ENCODE peak calls at places on chromosomes 7 and 10, in eight cellular contexts. One of them, this sample, is unnamed.
A peak's percentile ranks its signal among the peaks of the same experiment; 100 is the strongest.

GRCh38 chr7:84123903-84124573 is 70.6 kb downstream of the SEMA3A start:
- DNase-seq in H9: no peak
- DNase-seq in neural progenitor cell: peak; percentile 28
- DNase-seq in GM23248: peak; percentile 46
- DNase-seq in mammary epithelial cell: peak; percentile 54
- DNase-seq in PC-3: peak; percentile 21
- DNase-seq in IMR-90: peak; percentile 79
- DNase-seq in GM23338: peak; percentile 46
- DNase-seq in this sample: no peak

GRCh38 chr7:103613655-103614642 is 167.9 kb upstream of the SLC26A5 start:
- DNase-seq in H9: no peak
- DNase-seq in neural progenitor cell: peak; percentile 42
- DNase-seq in GM23248: peak; percentile 52
- DNase-seq in mammary epithelial cell: no peak
- DNase-seq in PC-3: peak; percentile 37
- DNase-seq in IMR-90: no peak
- DNase-seq in GM23338: peak; percentile 54
- DNase-seq in this sample: no peak

GRCh38 chr10:16183989-16184643 is 252.7 kb upstream of the PTER start:
- DNase-seq in H9: no peak
- DNase-seq in neural progenitor cell: no peak
- DNase-seq in GM23248: peak; percentile 74
- DNase-seq in mammary epithelial cell: peak; percentile 66
- DNase-seq in PC-3: no peak
- DNase-seq in IMR-90: no peak
- DNase-seq in GM23338: no peak
- DNase-seq in this sample: no peak

GRCh38 chr10:119536508-119536837 is 6.0 kb downstream of the RGS10 start:
- DNase-seq in H9: no peak
- DNase-seq in neural progenitor cell: no peak
- DNase-seq in GM23248: no peak
- DNase-seq in mammary epithelial cell: no peak
- DNase-seq in PC-3: no peak
- DNase-seq in IMR-90: no peak
- DNase-seq in GM23338: no peak
- DNase-seq in this sample: no peak

GRCh38 chr10:58518775-58519174 is 6.1 kb downstream of the BICC1 start:
- DNase-seq in H9: no peak
- DNase-seq in neural progenitor cell: no peak
- DNase-seq in GM23248: peak; percentile 48
- DNase-seq in mammary epithelial cell: peak; percentile 8
- DNase-seq in PC-3: peak; percentile 57
- DNase-seq in IMR-90: peak; percentile 31
- DNase-seq in GM23338: no peak
- DNase-seq in this sample: no peak

GRCh38 chr10:111116762-111117445 is 40.1 kb downstream of the ADRA2A start:
- DNase-seq in H9: peak; percentile 18
- DNase-seq in neural progenitor cell: no peak
- DNase-seq in GM23248: no peak
- DNase-seq in mammary epithelial cell: no peak
- DNase-seq in PC-3: no peak
- DNase-seq in IMR-90: no peak
- DNase-seq in GM23338: no peak
- DNase-seq in this sample: no peak

GRCh38 chr7:148670374-148670773 is 28.3 kb upstream of the CUL1 start:
- DNase-seq in H9: no peak
- DNase-seq in neural progenitor cell: no peak
- DNase-seq in GM23248: peak; percentile 19
- DNase-seq in mammary epithelial cell: no peak
- DNase-seq in PC-3: no peak
- DNase-seq in IMR-90: peak; percentile 19
- DNase-seq in GM23338: no peak
- DNase-seq in this sample: no peak

GRCh38 chr7:135970682-135971365 is 6.3 kb downstream of the MTPN start:
- DNase-seq in H9: no peak
- DNase-seq in neural progenitor cell: no peak
- DNase-seq in GM23248: no peak
- DNase-seq in mammary epithelial cell: no peak
- DNase-seq in PC-3: no peak
- DNase-seq in IMR-90: no peak
- DNase-seq in GM23338: no peak
- DNase-seq in this sample: no peak

GRCh38 chr7:83520706-83521105 is 128.2 kb downstream of the SEMA3E start:
- DNase-seq in H9: no peak
- DNase-seq in neural progenitor cell: no peak
- DNase-seq in GM23248: no peak
- DNase-seq in mammary epithelial cell: no peak
- DNase-seq in PC-3: no peak
- DNase-seq in IMR-90: no peak
- DNase-seq in GM23338: no peak
- DNase-seq in this sample: peak; percentile 29

GRCh38 chr10:103835121-103836045 is 20.0 kb downstream of the SH3PXD2A start:
- DNase-seq in H9: no peak
- DNase-seq in neural progenitor cell: no peak
- DNase-seq in GM23248: peak; percentile 74
- DNase-seq in mammary epithelial cell: no peak
- DNase-seq in PC-3: no peak
- DNase-seq in IMR-90: peak; percentile 87
- DNase-seq in GM23338: no peak
- DNase-seq in this sample: no peak

GRCh38 chr7:129298268-129298893 is 73.6 kb downstream of the AHCYL2 start:
- DNase-seq in H9: no peak
- DNase-seq in neural progenitor cell: peak; percentile 61
- DNase-seq in GM23248: peak; percentile 64
- DNase-seq in mammary epithelial cell: peak; percentile 25
- DNase-seq in PC-3: peak; percentile 64
- DNase-seq in IMR-90: peak; percentile 51
- DNase-seq in GM23338: peak; percentile 84
- DNase-seq in this sample: no peak

GRCh38 chr7:55515569-55516279 is 56.6 kb downstream of the VOPP1 start:
- DNase-seq in H9: no peak
- DNase-seq in neural progenitor cell: no peak
- DNase-seq in GM23248: no peak
- DNase-seq in mammary epithelial cell: no peak
- DNase-seq in PC-3: no peak
- DNase-seq in IMR-90: no peak
- DNase-seq in GM23338: no peak
- DNase-seq in this sample: no peak

GRCh38 chr7:10315881-10316280 is 657.8 kb upstream of the PHF14 start:
- DNase-seq in H9: no peak
- DNase-seq in neural progenitor cell: no peak
- DNase-seq in GM23248: no peak
- DNase-seq in mammary epithelial cell: no peak
- DNase-seq in PC-3: peak; percentile 6
- DNase-seq in IMR-90: no peak
- DNase-seq in GM23338: no peak
- DNase-seq in this sample: no peak

GRCh38 chr10:79559726-79560125 is 481 bp downstream of the SFTPA2 start:
- DNase-seq in H9: no peak
- DNase-seq in neural progenitor cell: no peak
- DNase-seq in GM23248: peak; percentile 70
- DNase-seq in mammary epithelial cell: peak; percentile 25
- DNase-seq in PC-3: no peak
- DNase-seq in IMR-90: peak; percentile 43
- DNase-seq in GM23338: no peak
- DNase-seq in this sample: no peak

GRCh38 chr7:151367304-151367703 is 25.7 kb downstream of the NUB1 start:
- DNase-seq in H9: no peak
- DNase-seq in neural progenitor cell: no peak
- DNase-seq in GM23248: peak; percentile 59
- DNase-seq in mammary epithelial cell: no peak
- DNase-seq in PC-3: peak; percentile 10
- DNase-seq in IMR-90: peak; percentile 78
- DNase-seq in GM23338: no peak
- DNase-seq in this sample: no peak

GRCh38 chr10:102710604-102711003 is 3.6 kb downstream of the ARL3 start:
- DNase-seq in H9: no peak
- DNase-seq in neural progenitor cell: no peak
- DNase-seq in GM23248: peak; percentile 79
- DNase-seq in mammary epithelial cell: peak; percentile 25
- DNase-seq in PC-3: peak; percentile 48
- DNase-seq in IMR-90: peak; percentile 89
- DNase-seq in GM23338: no peak
- DNase-seq in this sample: no peak

GRCh38 chr7:96122746-96123145 is 199.2 kb downstream of the SLC25A13 start:
- DNase-seq in H9: no peak
- DNase-seq in neural progenitor cell: no peak
- DNase-seq in GM23248: no peak
- DNase-seq in mammary epithelial cell: no peak
- DNase-seq in PC-3: no peak
- DNase-seq in IMR-90: no peak
- DNase-seq in GM23338: no peak
- DNase-seq in this sample: no peak

GRCh38 chr7:33215992-33216391 is 86.6 kb downstream of the BBS9 start:
- DNase-seq in H9: no peak
- DNase-seq in neural progenitor cell: no peak
- DNase-seq in GM23248: no peak
- DNase-seq in mammary epithelial cell: no peak
- DNase-seq in PC-3: no peak
- DNase-seq in IMR-90: no peak
- DNase-seq in GM23338: no peak
- DNase-seq in this sample: no peak

GRCh38 chr10:8150401-8150905 is 96.0 kb downstream of the GATA3 start:
- DNase-seq in H9: no peak
- DNase-seq in neural progenitor cell: no peak
- DNase-seq in GM23248: no peak
- DNase-seq in mammary epithelial cell: no peak
- DNase-seq in PC-3: no peak
- DNase-seq in IMR-90: no peak
- DNase-seq in GM23338: no peak
- DNase-seq in this sample: no peak

GRCh38 chr7:96084880-96085551 is 236.9 kb downstream of the SLC25A13 start:
- DNase-seq in H9: no peak
- DNase-seq in neural progenitor cell: no peak
- DNase-seq in GM23248: peak; percentile 68
- DNase-seq in mammary epithelial cell: peak; percentile 85
- DNase-seq in PC-3: peak; percentile 88
- DNase-seq in IMR-90: peak; percentile 68
- DNase-seq in GM23338: no peak
- DNase-seq in this sample: peak; percentile 91

GRCh38 chr7:44750424-44750823 is 1.8 kb downstream of the ZMIZ2 start:
- DNase-seq in H9: no peak
- DNase-seq in neural progenitor cell: no peak
- DNase-seq in GM23248: no peak
- DNase-seq in mammary epithelial cell: no peak
- DNase-seq in PC-3: no peak
- DNase-seq in IMR-90: no peak
- DNase-seq in GM23338: no peak
- DNase-seq in this sample: no peak
- H4K20me1 ChIP-seq in H9: no peaks in the 10 kb centered on the region
- H4K20me1 ChIP-seq in neural progenitor cell: peaks cover 41% of the 10 kb centered on the region
- H4K20me1 ChIP-seq in GM23248: no peaks in the 10 kb centered on the region
- H4K20me1 ChIP-seq in mammary epithelial cell: no peaks in the 10 kb centered on the region
- H4K20me1 ChIP-seq in PC-3: peaks cover 15% of the 10 kb centered on the region
- H4K20me1 ChIP-seq in IMR-90: peaks cover 42% of the 10 kb centered on the region
- H4K20me1 ChIP-seq in GM23338: peaks cover 28% of the 10 kb centered on the region
- H4K20me1 ChIP-seq in this sample: peaks cover 25% of the 10 kb centered on the region

GRCh38 chr10:490891-491571 is 198.4 kb downstream of the DIP2C start:
- DNase-seq in H9: no peak
- DNase-seq in neural progenitor cell: no peak
- DNase-seq in GM23248: peak; percentile 89
- DNase-seq in mammary epithelial cell: no peak
- DNase-seq in PC-3: no peak
- DNase-seq in IMR-90: peak; percentile 60
- DNase-seq in GM23338: peak; percentile 44
- DNase-seq in this sample: no peak
- H4K20me1 ChIP-seq in H9: no peaks in the 10 kb centered on the region
- H4K20me1 ChIP-seq in neural progenitor cell: peaks cover 69% of the 10 kb centered on the region
- H4K20me1 ChIP-seq in GM23248: no peaks in the 10 kb centered on the region
- H4K20me1 ChIP-seq in mammary epithelial cell: no peaks in the 10 kb centered on the region
- H4K20me1 ChIP-seq in PC-3: no peaks in the 10 kb centered on the region
- H4K20me1 ChIP-seq in IMR-90: peaks cover 88% of the 10 kb centered on the region
- H4K20me1 ChIP-seq in GM23338: peaks cover 4% of the 10 kb centered on the region
- H4K20me1 ChIP-seq in this sample: no peaks in the 10 kb centered on the region

GRCh38 chr7:1112109-1112508 is 24.2 kb downstream of the GPER1 start:
- DNase-seq in H9: no peak
- DNase-seq in neural progenitor cell: no peak
- DNase-seq in GM23248: no peak
- DNase-seq in mammary epithelial cell: no peak
- DNase-seq in PC-3: no peak
- DNase-seq in IMR-90: peak; percentile 25
- DNase-seq in GM23338: no peak
- DNase-seq in this sample: no peak

GRCh38 chr7:1109581-1110310 is 21.8 kb downstream of the GPER1 start:
- DNase-seq in H9: no peak
- DNase-seq in neural progenitor cell: no peak
- DNase-seq in GM23248: no peak
- DNase-seq in mammary epithelial cell: no peak
- DNase-seq in PC-3: no peak
- DNase-seq in IMR-90: no peak
- DNase-seq in GM23338: no peak
- DNase-seq in this sample: no peak

GRCh38 chr7:1108264-1108920 is 20.5 kb downstream of the GPER1 start:
- DNase-seq in H9: no peak
- DNase-seq in neural progenitor cell: no peak
- DNase-seq in GM23248: no peak
- DNase-seq in mammary epithelial cell: no peak
- DNase-seq in PC-3: no peak
- DNase-seq in IMR-90: no peak
- DNase-seq in GM23338: no peak
- DNase-seq in this sample: no peak

GRCh38 chr7:1111156-1111555 is 23.2 kb downstream of the GPER1 start:
- DNase-seq in H9: no peak
- DNase-seq in neural progenitor cell: no peak
- DNase-seq in GM23248: no peak
- DNase-seq in mammary epithelial cell: no peak
- DNase-seq in PC-3: no peak
- DNase-seq in IMR-90: no peak
- DNase-seq in GM23338: no peak
- DNase-seq in this sample: no peak

GRCh38 chr7:1110358-1110757 is 22.4 kb downstream of the GPER1 start:
- DNase-seq in H9: no peak
- DNase-seq in neural progenitor cell: no peak
- DNase-seq in GM23248: no peak
- DNase-seq in mammary epithelial cell: no peak
- DNase-seq in PC-3: no peak
- DNase-seq in IMR-90: no peak
- DNase-seq in GM23338: no peak
- DNase-seq in this sample: no peak
- H4K20me1 ChIP-seq in H9: peaks cover 3% of the 10 kb centered on the region
- H4K20me1 ChIP-seq in neural progenitor cell: peaks cover 21% of the 10 kb centered on the region
- H4K20me1 ChIP-seq in GM23248: no peaks in the 10 kb centered on the region
- H4K20me1 ChIP-seq in mammary epithelial cell: no peaks in the 10 kb centered on the region
- H4K20me1 ChIP-seq in PC-3: no peaks in the 10 kb centered on the region
- H4K20me1 ChIP-seq in IMR-90: peaks cover 2% of the 10 kb centered on the region
- H4K20me1 ChIP-seq in GM23338: peaks cover 7% of the 10 kb centered on the region
- H4K20me1 ChIP-seq in this sample: peaks cover 28% of the 10 kb centered on the region

GRCh38 chr10:56298941-56299340 is 62.1 kb downstream of the ZWINT start:
- DNase-seq in H9: peak; percentile 47
- DNase-seq in neural progenitor cell: peak; percentile 55
- DNase-seq in GM23248: no peak
- DNase-seq in mammary epithelial cell: no peak
- DNase-seq in PC-3: no peak
- DNase-seq in IMR-90: no peak
- DNase-seq in GM23338: peak; percentile 65
- DNase-seq in this sample: no peak

DNA sequence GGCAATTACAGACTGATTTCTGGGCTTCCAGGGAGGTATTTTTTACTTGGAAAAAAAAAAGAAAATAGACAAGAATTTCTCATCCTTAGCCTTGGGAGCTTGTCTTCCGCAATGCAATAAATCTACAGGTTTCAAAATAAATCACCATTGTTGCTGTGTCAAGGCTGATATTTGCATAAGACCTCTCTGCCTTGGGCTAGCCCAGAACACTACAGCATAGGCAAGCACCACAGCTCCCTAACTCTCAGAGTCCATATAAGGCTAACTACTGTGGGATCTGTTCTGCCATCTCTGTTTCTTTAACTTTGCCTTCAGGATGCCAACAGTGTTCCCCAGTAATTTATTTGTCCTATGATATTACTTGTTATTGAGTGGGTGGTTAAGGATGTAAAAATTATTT is 64.4 kb downstream of the ZWINT start:
- DNase-seq in H9: no peak
- DNase-seq in neural progenitor cell: no peak
- DNase-seq in GM23248: no peak
- DNase-seq in mammary epithelial cell: no peak
- DNase-seq in PC-3: no peak
- DNase-seq in IMR-90: no peak
- DNase-seq in GM23338: peak; percentile 23
- DNase-seq in this sample: no peak
- H4K20me1 ChIP-seq in H9: no peaks in the 10 kb centered on the region
- H4K20me1 ChIP-seq in neural progenitor cell: no peaks in the 10 kb centered on the region
- H4K20me1 ChIP-seq in GM23248: no peaks in the 10 kb centered on the region
- H4K20me1 ChIP-seq in mammary epithelial cell: no peaks in the 10 kb centered on the region
- H4K20me1 ChIP-seq in PC-3: no peaks in the 10 kb centered on the region
- H4K20me1 ChIP-seq in IMR-90: no peaks in the 10 kb centered on the region
- H4K20me1 ChIP-seq in GM23338: no peaks in the 10 kb centered on the region
- H4K20me1 ChIP-seq in this sample: no peaks in the 10 kb centered on the region